ENCODE peak calls at places on chromosomes 4 and X, in four cellular contexts. One of them, this sample, is unnamed.

GRCh38 chr4:123299212-123299651 is 97.4 kb upstream of the SPRY1 start:
- DNase-seq in WTC11: no peak
- DNase-seq in K562: no peak
- DNase-seq in GM12878: no peak
- DNase-seq in this sample: no peak

GRCh38 chr4:7165874-7166201 is 26.5 kb upstream of the SORCS2 start:
- DNase-seq in WTC11: no peak
- DNase-seq in K562: no peak
- DNase-seq in GM12878: no peak
- DNase-seq in this sample: no peak

GRCh38 chr4:168411318-168412150 is 68.8 kb downstream of the DDX60L start:
- DNase-seq in WTC11: no peak
- DNase-seq in K562: no peak
- DNase-seq in GM12878: no peak
- DNase-seq in this sample: no peak

GRCh38 chrX:69285881-69286545 is 120.8 kb upstream of the PJA1 start:
- DNase-seq in WTC11: peak; percentile 66
- DNase-seq in K562: peak; percentile 81
- DNase-seq in GM12878: no peak
- DNase-seq in this sample: peak; percentile 87

GRCh38 chr4:5893013-5893580 is at the start of gene CRMP1:
- DNase-seq in WTC11: peak; percentile 81
- DNase-seq in K562: no peak
- DNase-seq in GM12878: no peak
- DNase-seq in this sample: peak; percentile 97

GRCh38 chr4:175346381-175346780 is 428.2 kb downstream of the ADAM29 start:
- DNase-seq in WTC11: no peak
- DNase-seq in K562: no peak
- DNase-seq in GM12878: no peak
- DNase-seq in this sample: no peak

GRCh38 chrX:106670631-106671030 is 55.9 kb upstream of the RNF128 start:
- DNase-seq in WTC11: no peak
- DNase-seq in K562: no peak
- DNase-seq in GM12878: no peak
- DNase-seq in this sample: no peak

GRCh38 chr4:91502365-91502764 is 801.4 kb upstream of the GRID2 start:
- DNase-seq in WTC11: no peak
- DNase-seq in K562: no peak
- DNase-seq in GM12878: no peak
- DNase-seq in this sample: no peak

GRCh38 chrX:68807818-68808217 is 21.0 kb upstream of the EFNB1 start:
- DNase-seq in WTC11: peak; percentile 25
- DNase-seq in K562: no peak
- DNase-seq in GM12878: no peak
- DNase-seq in this sample: no peak

GRCh38 chrX:47662144-47662657 is 3.2 kb upstream of the UXT start:
- DNase-seq in WTC11: no peak
- DNase-seq in K562: peak; percentile 43
- DNase-seq in GM12878: no peak
- DNase-seq in this sample: no peak

GRCh38 chr4:784401-785331 is 41.3 kb downstream of the CPLX1 start:
- DNase-seq in WTC11: no peak
- DNase-seq in K562: no peak
- DNase-seq in GM12878: no peak
- DNase-seq in this sample: no peak

GRCh38 chr4:156362581-156362980 is 408.9 kb upstream of the CTSO start:
- DNase-seq in WTC11: no peak
- DNase-seq in K562: no peak
- DNase-seq in GM12878: no peak
- DNase-seq in this sample: no peak

GRCh38 chr4:13399257-13399656 is 84.9 kb downstream of the RAB28 start:
- DNase-seq in WTC11: no peak
- DNase-seq in K562: no peak
- DNase-seq in GM12878: no peak
- DNase-seq in this sample: no peak

GRCh38 chr4:20394471-20394870 is 142.8 kb downstream of the SLIT2 start:
- DNase-seq in WTC11: no peak
- DNase-seq in K562: no peak
- DNase-seq in GM12878: no peak
- DNase-seq in this sample: no peak

GRCh38 chr4:2462218-2462991 is 6.5 kb upstream of the RNF4 start:
- DNase-seq in WTC11: peak; percentile 72
- DNase-seq in K562: peak; percentile 80
- DNase-seq in GM12878: no peak
- DNase-seq in this sample: peak; percentile 96

GRCh38 chrX:22135171-22135711 is 103.1 kb downstream of the PHEX start:
- DNase-seq in WTC11: no peak
- DNase-seq in K562: no peak
- DNase-seq in GM12878: no peak
- DNase-seq in this sample: no peak

GRCh38 chr4:13543648-13544555 is at the start of gene NKX3-2:
- DNase-seq in WTC11: no peak
- DNase-seq in K562: no peak
- DNase-seq in GM12878: no peak
- DNase-seq in this sample: peak; percentile 73

GRCh38 chr4:33780952-33781655 is 2463.2 kb downstream of the ARAP2 start:
- DNase-seq in WTC11: no peak
- DNase-seq in K562: no peak
- DNase-seq in GM12878: no peak
- DNase-seq in this sample: no peak
- TF ChIP-seq USF1 in WTC11: no peak
- TF ChIP-seq USF1 in K562: no peak
- TF ChIP-seq USF1 in GM12878: no peak
- TF ChIP-seq USF1 in this sample: no peak

DNA sequence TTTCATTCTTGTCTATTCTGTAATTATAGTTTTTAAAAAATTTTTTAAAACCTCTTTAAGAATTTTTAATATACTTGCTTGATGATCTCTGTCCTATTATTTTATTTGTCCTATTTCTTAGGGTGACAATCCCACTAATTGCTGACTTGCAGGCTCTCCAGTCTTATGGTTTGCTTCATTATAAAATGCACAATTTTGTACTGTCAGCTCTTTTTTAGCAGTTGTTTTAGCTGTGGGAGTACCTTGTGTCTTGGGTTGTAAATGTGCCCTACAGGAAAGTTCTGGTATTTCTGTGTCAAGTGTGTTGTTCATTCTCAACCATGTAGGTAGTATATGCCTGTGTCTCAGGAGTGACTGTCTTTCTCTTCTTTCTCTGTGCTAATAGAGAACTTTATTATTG is 118.2 kb upstream of the IL15 start:
- DNase-seq in WTC11: no peak
- DNase-seq in K562: no peak
- DNase-seq in GM12878: no peak
- DNase-seq in this sample: no peak
- TF ChIP-seq USF1 in WTC11: no peak
- TF ChIP-seq USF1 in K562: no peak
- TF ChIP-seq USF1 in GM12878: no peak
- TF ChIP-seq USF1 in this sample: no peak

DNA sequence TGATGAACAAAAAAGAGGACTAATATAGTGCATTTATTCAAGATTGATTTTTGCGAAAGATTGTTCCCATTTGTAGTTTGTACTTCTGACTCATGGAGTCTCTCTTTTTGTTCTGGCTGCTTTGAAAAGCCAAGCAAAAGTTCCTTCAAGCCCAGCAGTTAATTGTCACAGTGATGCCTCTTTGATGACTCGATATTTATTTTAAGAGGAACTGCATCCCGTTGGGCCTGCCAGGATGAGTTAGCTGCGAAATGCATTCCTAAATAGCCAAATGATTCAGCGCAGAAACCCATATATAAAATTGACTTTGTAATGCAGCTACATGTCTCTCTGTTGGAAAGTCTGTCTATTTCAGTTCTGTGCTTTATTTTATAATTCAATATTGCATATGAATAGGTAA is 295.1 kb downstream of the GBA3 start:
- DNase-seq in WTC11: no peak
- DNase-seq in K562: no peak
- DNase-seq in GM12878: no peak
- DNase-seq in this sample: no peak
- TF ChIP-seq USF1 in WTC11: no peak
- TF ChIP-seq USF1 in K562: no peak
- TF ChIP-seq USF1 in GM12878: no peak
- TF ChIP-seq USF1 in this sample: no peak

GRCh38 chr4:150986085-150986484 is 29.0 kb downstream of the LRBA start:
- DNase-seq in WTC11: no peak
- DNase-seq in K562: no peak
- DNase-seq in GM12878: no peak
- DNase-seq in this sample: no peak
- TF ChIP-seq USF1 in WTC11: no peak
- TF ChIP-seq USF1 in K562: no peak
- TF ChIP-seq USF1 in GM12878: no peak
- TF ChIP-seq USF1 in this sample: no peak

DNA sequence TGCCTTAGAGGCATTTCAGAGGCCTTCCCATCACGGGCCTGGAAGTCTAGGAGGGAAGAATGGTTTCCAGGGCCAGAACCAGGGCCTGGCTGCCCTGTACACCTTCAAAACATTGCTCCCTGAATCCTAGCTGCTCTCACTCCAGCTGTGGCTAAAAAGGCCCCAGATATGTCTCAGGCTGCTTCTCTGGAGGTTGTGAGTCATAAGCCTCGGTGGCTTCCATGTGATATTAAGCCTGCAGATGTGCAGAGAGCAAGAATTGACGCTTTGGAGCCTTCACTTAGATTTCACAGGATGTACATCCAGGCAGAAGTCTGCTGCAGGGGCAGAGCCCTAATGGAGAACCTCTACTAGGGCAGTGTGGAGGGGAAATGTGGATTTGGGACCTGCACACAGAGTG is 502.5 kb downstream of the GRXCR1 start:
- DNase-seq in WTC11: no peak
- DNase-seq in K562: no peak
- DNase-seq in GM12878: no peak
- DNase-seq in this sample: no peak
- TF ChIP-seq USF1 in WTC11: no peak
- TF ChIP-seq USF1 in K562: no peak
- TF ChIP-seq USF1 in GM12878: no peak
- TF ChIP-seq USF1 in this sample: no peak

This sample was measured in SK-N-SH.